ENCODE peak calls at places on chromosomes 7 and 10, in six cellular contexts. R is neural progenitor cell, Z is heart right ventricle, L is foreskin fibroblast, I is fibroblast of villous mesenchyme, C is brain microvascular endothelial cell. T is an unnamed sample.

GRCh38 chr10:15585303-15585715 is 134.4 kb downstream of the ITGA8 start:
- DNase-seq in I (peak; percentile 48), L (peak; percentile 37), R (peak; percentile 83), Z (peak; percentile 48), C (peak; percentile 51), T (no peak)

GRCh38 chr7:121057878-121058277 is 69.4 kb downstream of the CPED1 start:
- DNase-seq in R (no peak), Z (no peak), L (no peak), I (no peak), C (no peak), T (no peak)

GRCh38 chr10:129888784-129889616 is 75.1 kb downstream of the EBF3 start:
- DNase-seq in Z (peak; percentile 76), C (peak; percentile 4), R (peak; percentile 80), L (peak; percentile 13), I (no peak), T (no peak)

GRCh38 chr7:157613575-157614322 is 276.9 kb downstream of the DNAJB6 start:
- DNase-seq in L (peak; percentile 7), I (no peak), R (no peak), C (peak; percentile 14), Z (no peak), T (no peak)

GRCh38 chr7:18202315-18203045 is 174.8 kb upstream of the PRPS1L1 start:
- DNase-seq in R (no peak), I (no peak), C (no peak), L (no peak), Z (no peak), T (no peak)

GRCh38 chr10:59578741-59579140 is 130.9 kb downstream of the SLC16A9 start:
- DNase-seq in R (no peak), Z (no peak), L (no peak), I (no peak), C (no peak), T (no peak)

GRCh38 chr7:97847791-97848190 is 24.4 kb downstream of the ASNS start:
- DNase-seq in R (no peak), Z (no peak), C (no peak), L (no peak), I (no peak), T (no peak)

GRCh38 chr10:73894245-73894971 is 16.5 kb upstream of the PLAU start:
- DNase-seq in I (peak; percentile 69), L (peak; percentile 69), C (peak; percentile 82), R (no peak), Z (no peak), T (no peak)

GRCh38 chr10:89518108-89518507 is 17.3 kb downstream of the SLC16A12 start:
- DNase-seq in I (no peak), Z (peak; percentile 28), C (no peak), L (no peak), R (no peak), T (no peak)

GRCh38 chr10:52092390-52092789 is 221.7 kb upstream of the DKK1 start:
- DNase-seq in L (no peak), Z (no peak), R (no peak), C (no peak), I (no peak), T (no peak)

GRCh38 chr7:155001756-155002410 is 1.0 kb downstream of the PAXIP1 start:
- DNase-seq in L (no peak), I (no peak), C (no peak), R (no peak), Z (no peak), T (no peak)

GRCh38 chr10:48254745-48255144 is 19.8 kb downstream of the FRMPD2 start:
- DNase-seq in L (no peak), Z (no peak), R (no peak), I (no peak), C (no peak), T (no peak)

DNA sequence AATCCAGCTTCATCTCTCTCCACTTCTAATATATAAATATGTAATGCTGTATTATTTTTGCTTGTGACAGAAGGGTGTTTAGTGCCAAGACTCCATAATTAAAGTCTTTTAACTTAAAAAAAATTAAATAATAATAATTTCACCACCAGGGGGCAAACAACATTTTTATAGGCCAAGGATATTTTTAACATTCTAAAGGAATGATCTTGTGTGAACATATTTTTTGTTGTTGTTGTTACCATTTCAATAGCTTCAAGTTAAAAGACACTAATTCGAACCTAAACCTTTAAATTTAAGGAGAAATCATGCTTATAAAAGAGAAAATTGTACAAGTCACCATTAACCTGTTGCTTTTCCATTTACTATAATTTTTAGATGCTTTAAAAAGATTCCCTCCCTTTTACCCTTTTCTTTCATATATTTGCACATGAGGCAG is 7.5 kb upstream of the DNAJC1 start:
- DNase-seq in Z (no peak), R (no peak), I (peak; percentile 46), L (no peak), C (no peak), T (no peak)
- TF ChIP-seq CTCF in Z (peak; percentile 51), R (peak; percentile 60), I (peak; percentile 20), L (no peak), C (no peak), T (no peak)

DNA sequence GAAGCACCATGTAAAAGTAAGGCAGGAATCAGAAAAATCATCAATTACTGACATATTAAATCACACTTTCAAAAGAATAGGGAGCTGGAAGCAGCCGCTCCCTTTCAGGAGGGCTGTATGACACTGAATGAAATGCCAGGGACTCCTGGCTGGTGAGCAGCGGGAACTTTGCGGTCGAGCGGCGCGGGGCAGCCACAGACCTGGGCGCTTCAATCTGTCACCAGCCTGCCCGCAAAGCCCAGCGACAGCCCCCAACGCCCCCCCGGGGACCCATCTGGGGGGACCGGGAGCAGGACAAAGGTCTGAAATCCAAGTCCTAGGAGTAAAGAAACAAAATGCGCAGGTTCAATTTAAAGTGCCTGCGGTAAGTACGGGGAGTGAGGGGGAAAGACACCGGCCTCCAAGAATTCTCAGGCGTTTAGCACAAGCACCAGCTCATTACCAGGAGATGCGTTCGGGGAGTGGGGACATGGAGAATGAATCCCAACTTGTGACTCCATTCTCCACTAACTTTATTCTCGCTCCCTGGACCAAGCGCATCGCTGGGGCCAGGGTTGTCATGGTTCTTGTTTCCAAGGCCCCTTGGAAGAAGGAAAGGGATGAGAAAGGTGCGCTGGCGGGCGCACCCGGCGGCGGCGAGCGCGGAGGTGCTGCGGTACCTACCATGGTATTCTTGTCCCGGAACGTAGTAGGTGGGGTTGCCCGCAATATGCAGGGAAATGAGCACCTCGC is 824 bp downstream of the RELN start:
- DNase-seq in R (peak; percentile 24), C (no peak), I (peak; percentile 2), L (no peak), Z (no peak), T (no peak)
- H3K4me3 ChIP-seq in R (peak overlapping the region; percentile 45), C (peak overlapping the region; percentile 54), I (no peak overlapping the region), L (peak overlapping the region; percentile 15), Z (peak overlapping the region; percentile 38), T (peak overlapping the region; percentile 49)

DNA sequence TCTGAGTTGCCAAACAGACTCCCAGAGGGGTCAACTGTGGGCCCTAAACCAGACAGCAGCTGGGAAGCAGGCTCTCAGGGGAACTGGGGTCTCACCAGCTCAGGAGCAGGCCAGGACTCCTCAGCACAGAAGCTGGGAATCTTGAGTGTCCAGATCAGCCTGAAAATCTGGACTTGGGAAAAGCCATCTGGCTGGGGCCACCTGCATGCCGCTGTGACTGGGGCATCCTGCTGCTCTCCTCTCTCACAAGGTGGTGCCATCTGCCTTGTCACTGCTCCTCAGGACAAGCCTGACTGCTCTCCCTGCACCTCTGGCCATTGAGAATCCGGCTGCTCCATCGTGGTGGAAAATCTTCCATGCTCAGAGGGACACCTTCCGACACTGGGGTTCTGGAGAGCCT is 141.3 kb downstream of the PLPP4 start:
- DNase-seq in Z (no peak), I (no peak), R (peak; percentile 36), C (no peak), L (no peak), T (no peak)
- TF ChIP-seq CTCF in Z (no peak), I (no peak), R (peak; percentile 16), C (no peak), L (no peak), T (no peak)

DNA sequence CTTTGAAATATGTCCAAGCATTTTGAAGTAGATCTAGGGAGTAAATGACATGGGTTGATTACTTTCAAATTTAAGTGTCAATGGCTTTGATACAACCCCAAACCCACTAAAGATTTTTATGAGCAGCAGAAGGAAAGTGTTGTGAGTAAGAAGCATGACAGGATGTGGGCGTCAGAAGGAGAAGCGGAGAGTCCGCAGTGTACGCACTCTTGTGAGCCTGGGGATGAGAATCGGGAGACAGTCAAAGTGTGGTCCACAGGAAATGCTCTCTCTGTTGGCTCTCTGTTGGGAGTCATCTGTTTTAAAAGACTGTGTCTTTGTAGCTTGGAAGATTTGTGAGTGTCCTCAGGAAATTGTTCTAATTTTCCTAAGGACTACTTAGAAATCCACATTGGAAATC is 629.8 kb upstream of the ADARB2 start:
- DNase-seq in C (no peak), Z (no peak), L (no peak), I (no peak), R (no peak), T (no peak)
- H3K4me3 ChIP-seq in C (no peak overlapping the region), Z (no peak overlapping the region), L (no peak overlapping the region), I (no peak overlapping the region), R (no peak overlapping the region), T (no peak overlapping the region)

DNA sequence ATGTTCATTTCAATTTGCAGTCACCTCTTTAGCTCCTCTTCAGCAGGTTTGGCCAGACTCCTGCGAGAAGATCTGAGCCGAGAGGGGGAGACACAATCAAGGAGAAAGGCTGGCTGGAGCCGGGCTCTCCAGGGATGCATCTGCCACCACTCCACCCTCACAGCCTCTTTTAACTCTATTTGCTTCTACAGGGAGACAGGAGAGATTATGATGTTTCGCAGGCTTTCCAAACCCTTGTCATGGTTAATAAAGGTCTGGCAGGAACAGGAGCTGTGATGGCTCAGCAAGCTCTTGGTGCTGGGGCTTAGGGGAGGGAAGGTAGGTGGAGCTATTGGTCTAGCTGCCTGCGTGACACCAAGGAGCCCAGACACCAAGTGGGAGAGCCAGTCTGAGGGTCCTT is 448.1 kb upstream of the PODXL start:
- DNase-seq in C (no peak), Z (peak; percentile 25), I (peak; percentile 5), L (peak; percentile 4), R (no peak), T (no peak)
- TF ChIP-seq CTCF in C (peak; percentile 42), Z (peak; percentile 63), I (peak; percentile 29), L (peak; percentile 53), R (peak; percentile 10), T (peak; percentile 43)

GRCh38 chr10:43420369-43421200 is 11.6 kb upstream of the HNRNPF start:
- DNase-seq in Z (peak; percentile 89), I (peak; percentile 98), C (peak; percentile 63), R (peak; percentile 70), L (peak; percentile 85), T (no peak)

GRCh38 chr10:43421201-43421507 is 12.2 kb upstream of the HNRNPF start:
- DNase-seq in Z (no peak), L (no peak), C (no peak), I (no peak), R (no peak), T (no peak)

GRCh38 chr10:43424431-43424830 is 12.5 kb upstream of the ZNF487 start:
- DNase-seq in Z (no peak), R (no peak), L (no peak), I (no peak), C (no peak), T (no peak)

GRCh38 chr10:43419997-43420368 is 11.0 kb upstream of the HNRNPF start:
- DNase-seq in L (no peak), C (no peak), I (no peak), Z (no peak), R (no peak), T (no peak)

GRCh38 chr10:43421519-43421918 is 12.5 kb upstream of the HNRNPF start:
- DNase-seq in C (no peak), I (no peak), L (no peak), R (no peak), Z (no peak), T (no peak)
- H3K4me3 ChIP-seq in C (no peak overlapping the region), I (peak overlapping the region; percentile 59), L (no peak overlapping the region), R (no peak overlapping the region), Z (peak overlapping the region; percentile 70), T (no peak overlapping the region)

T was measured in AG04449.